ENCODE peak calls at places on chromosomes 1 and 21, in eight cellular contexts. R is H1, E is A549, I is HepG2, G is HCT116, K is K562, O is IMR-90, D is SK-N-SH. U is an unnamed sample.

GRCh38 chr1:21262282-21263051 is 27.8 kb downstream of the ECE1 start:
- DNase-seq in R (no peak), E (peak), I (peak), G (no peak), K (peak), O (peak), D (peak), U (no peak)

GRCh38 chr1:180194546-180195207 is 35.4 kb upstream of the LHX4 start:
- DNase-seq in R (no peak), E (no peak), I (no peak), G (no peak), K (peak), O (no peak), D (no peak), U (no peak)

GRCh38 chr1:108072294-108072693 is 107.3 kb upstream of the VAV3 start:
- DNase-seq in R (no peak), E (no peak), I (no peak), G (no peak), K (no peak), O (no peak), D (no peak), U (no peak)

GRCh38 chr1:24502168-24503002 is at the start of gene RCAN3:
- DNase-seq in R (peak), E (peak), I (peak), G (peak), K (peak), O (peak), D (peak), U (no peak)

GRCh38 chr1:179840107-179840506 is 37.5 kb downstream of the TOR1AIP2 start:
- DNase-seq in R (no peak), E (no peak), I (no peak), G (no peak), K (no peak), O (no peak), D (no peak), U (no peak)

GRCh38 chr21:36125513-36126121 is 9.3 kb upstream of the CBR3 start:
- DNase-seq in R (peak), E (peak), I (peak), G (no peak), K (peak), O (peak), D (peak), U (no peak)

GRCh38 chr21:25094695-25095094 is 512.6 kb downstream of the MRPL39 start:
- DNase-seq in R (no peak), E (no peak), I (no peak), G (no peak), K (no peak), O (no peak), D (peak), U (no peak)

GRCh38 chr1:8814870-8815269 is 2.6 kb downstream of the RERE start:
- DNase-seq in R (no peak), E (no peak), I (no peak), G (no peak), K (peak), O (no peak), D (peak), U (no peak)

GRCh38 chr1:215146252-215146975 is 63.9 kb downstream of the KCNK2 start:
- DNase-seq in R (no peak), E (peak), I (peak), G (peak), K (no peak), O (peak), D (peak), U (no peak)

GRCh38 chr1:95340056-95340455 is 106.0 kb downstream of the RWDD3 start:
- DNase-seq in R (no peak), E (no peak), I (no peak), G (no peak), K (no peak), O (no peak), D (no peak), U (no peak)

GRCh38 chr1:20932437-20932977 is 145.4 kb upstream of the HP1BP3 start:
- DNase-seq in R (no peak), E (no peak), I (no peak), G (no peak), K (no peak), O (no peak), D (no peak), U (peak)

GRCh38 chr1:97243973-97244560 is 522.5 kb downstream of the PTBP2 start:
- DNase-seq in R (no peak), E (peak), I (no peak), G (peak), K (no peak), O (peak), D (peak), U (no peak)

GRCh38 chr1:214281030-214281901 is at the start of gene SMYD2:
- DNase-seq in R (peak), E (peak), I (peak), G (peak), K (peak), O (peak), D (peak), U (no peak)

GRCh38 chr21:35159881-35160280 is 110.8 kb upstream of the RUNX1 start:
- DNase-seq in R (no peak), E (peak), I (no peak), G (no peak), K (no peak), O (peak), D (no peak), U (no peak)

GRCh38 chr1:230877139-230877923 is 9.0 kb upstream of the C1orf198 start:
- DNase-seq in R (no peak), E (no peak), I (no peak), G (no peak), K (no peak), O (peak), D (no peak), U (no peak)

GRCh38 chr1:24386931-24387330 is 26.7 kb downstream of the STPG1 start:
- DNase-seq in R (no peak), E (no peak), I (no peak), G (no peak), K (no peak), O (no peak), D (no peak), U (no peak)

GRCh38 chr1:95532335-95532734 is 298.3 kb downstream of the RWDD3 start:
- DNase-seq in R (no peak), E (peak), I (no peak), G (no peak), K (no peak), O (no peak), D (no peak), U (no peak)

GRCh38 chr1:41435570-41436178 is 48.8 kb downstream of the EDN2 start:
- DNase-seq in R (peak), E (no peak), I (no peak), G (no peak), K (no peak), O (no peak), D (peak), U (no peak)

GRCh38 chr1:31586376-31587327 is 10.3 kb downstream of the TINAGL1 start:
- DNase-seq in R (peak), E (no peak), I (no peak), G (no peak), K (no peak), O (no peak), D (no peak), U (no peak)

GRCh38 chr1:183711691-183712401 is 58.7 kb upstream of the APOBEC4 start:
- DNase-seq in R (no peak), E (no peak), I (no peak), G (no peak), K (no peak), O (peak), D (peak), U (no peak)

GRCh38 chr1:208433086-208433485 is 188.9 kb upstream of the PLXNA2 start:
- DNase-seq in R (no peak), E (no peak), I (no peak), G (no peak), K (no peak), O (no peak), D (no peak), U (no peak)

GRCh38 chr1:208432346-208432745 is 188.2 kb upstream of the PLXNA2 start:
- DNase-seq in R (no peak), E (no peak), I (no peak), G (no peak), K (no peak), O (no peak), D (no peak), U (no peak)

GRCh38 chr1:208434008-208434407 is 189.8 kb upstream of the PLXNA2 start:
- DNase-seq in R (no peak), E (no peak), I (no peak), G (no peak), K (no peak), O (no peak), D (no peak), U (no peak)

GRCh38 chr1:208438262-208438661 is 194.1 kb upstream of the PLXNA2 start:
- DNase-seq in R (no peak), E (no peak), I (no peak), G (no peak), K (no peak), O (no peak), D (no peak), U (no peak)

DNA sequence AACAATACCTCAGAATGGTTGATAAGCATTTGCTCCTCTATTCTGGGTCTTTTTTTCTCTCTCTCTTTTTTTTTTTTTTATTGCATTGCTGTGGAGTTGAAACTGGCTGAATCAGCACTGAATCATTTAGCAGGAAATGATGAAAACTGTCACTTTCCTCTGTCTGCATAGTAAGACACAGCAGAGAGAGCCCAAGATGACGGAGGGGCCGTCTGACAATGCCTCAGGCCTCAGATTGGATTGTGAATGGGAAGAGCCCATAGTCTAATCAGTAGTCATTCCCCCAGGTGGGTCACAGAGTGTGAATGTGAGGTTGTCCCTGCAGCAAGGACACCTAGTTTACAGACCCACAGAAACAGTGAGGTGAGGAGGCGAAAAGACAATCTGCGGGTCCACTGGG is 193.2 kb upstream of the PLXNA2 start:
- DNase-seq in R (no peak), E (no peak), I (no peak), G (no peak), K (no peak), O (peak), D (no peak), U (no peak)
- TF ChIP-seq RAD21 in R (no peak), E (no peak), I (no peak), G (no peak), K (no peak), O (no peak), D (no peak), U (no peak)

GRCh38 chr1:105874621-105875020 is 1181.9 kb upstream of the PRMT6 start:
- DNase-seq in R (no peak), E (no peak), I (no peak), G (no peak), K (no peak), O (no peak), D (no peak), U (no peak)
- TF ChIP-seq RAD21 in R (no peak), E (no peak), I (no peak), G (no peak), K (no peak), O (no peak), D (no peak), U (no peak)

GRCh38 chr1:1918901-1919303 is at the start of gene TMEM52:
- DNase-seq in R (no peak), E (no peak), I (no peak), G (no peak), K (peak), O (no peak), D (peak), U (no peak)

GRCh38 chr1:1921459-1921862 is 2.4 kb upstream of the TMEM52 start:
- DNase-seq in R (no peak), E (no peak), I (no peak), G (no peak), K (no peak), O (no peak), D (no peak), U (no peak)

GRCh38 chr1:1919304-1920056 is 401 bp upstream of the TMEM52 start:
- DNase-seq in R (peak), E (peak), I (peak), G (peak), K (peak), O (peak), D (peak), U (peak)

GRCh38 chr1:1920608-1921458 is 1.8 kb upstream of the TMEM52 start:
- DNase-seq in R (no peak), E (no peak), I (peak), G (no peak), K (no peak), O (no peak), D (peak), U (no peak)

DNA sequence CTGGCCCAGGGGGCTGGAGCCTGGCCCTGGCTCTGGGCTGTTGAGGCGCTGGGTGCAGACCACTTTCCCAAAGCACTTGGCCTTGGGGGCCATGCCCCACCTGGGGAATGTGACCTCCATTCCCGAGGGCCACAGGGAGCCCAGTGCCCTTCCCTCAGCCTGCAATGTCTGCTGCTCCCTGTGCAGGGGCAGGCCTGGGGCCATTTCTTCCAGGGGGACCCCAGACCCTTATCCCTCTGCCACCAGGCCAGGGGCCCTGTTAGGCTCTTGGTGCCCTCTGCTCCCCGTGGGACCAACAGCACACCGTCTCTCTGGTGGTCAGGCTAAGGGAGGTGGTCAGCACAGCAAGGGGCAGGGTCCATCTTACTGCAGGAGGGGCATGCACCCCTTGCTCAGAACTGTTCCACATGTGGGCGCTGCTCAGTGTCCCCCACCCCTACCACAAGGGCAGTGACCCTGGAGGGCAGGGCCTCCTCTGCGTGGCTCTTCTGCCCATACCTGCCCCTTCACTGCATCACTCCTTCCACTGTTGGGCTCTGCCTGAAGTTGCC is 1.1 kb upstream of the TMEM52 start:
- DNase-seq in R (no peak), E (no peak), I (no peak), G (no peak), K (no peak), O (no peak), D (no peak), U (no peak)
- TF ChIP-seq RAD21 in R (no peak), E (no peak), I (no peak), G (no peak), K (no peak), O (no peak), D (no peak), U (no peak)

GRCh38 chr1:12052008-12052573 is 11.0 kb upstream of the TNFRSF8 start:
- DNase-seq in R (no peak), E (peak), I (no peak), G (peak), K (peak), O (peak), D (no peak), U (peak)
- TF ChIP-seq RAD21 in R (no peak), E (no peak), I (no peak), G (no peak), K (no peak), O (no peak), D (no peak), U (peak)

DNA sequence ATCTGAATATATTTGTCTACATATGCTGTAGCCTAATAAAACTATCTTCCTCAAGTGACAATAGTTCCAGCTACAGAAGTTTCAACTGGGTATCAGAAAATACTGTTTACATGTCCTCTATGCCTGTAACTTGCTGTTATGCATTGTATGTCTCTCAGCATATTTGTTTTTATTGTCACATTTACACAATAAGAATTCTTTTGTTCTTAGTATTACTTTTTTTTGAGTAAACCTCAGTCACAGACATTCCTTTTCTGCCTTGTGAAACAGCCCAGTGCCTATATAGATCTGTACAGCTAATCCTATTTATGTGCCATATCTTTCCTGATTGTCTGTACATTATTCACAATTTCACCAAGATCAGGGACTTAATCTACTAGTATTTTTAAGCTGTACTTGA is 565.2 kb downstream of the NEGR1 start:
- DNase-seq in R (no peak), E (no peak), I (no peak), G (no peak), K (no peak), O (no peak), D (no peak), U (no peak)
- TF ChIP-seq RAD21 in R (no peak), E (no peak), I (no peak), G (no peak), K (no peak), O (no peak), D (no peak), U (no peak)

GRCh38 chr1:25815208-25816111 is 4.3 kb upstream of the MTFR1L start:
- DNase-seq in R (no peak), E (no peak), I (no peak), G (no peak), K (no peak), O (no peak), D (no peak), U (no peak)

GRCh38 chr1:25817840-25818501 is 1.8 kb upstream of the MTFR1L start:
- DNase-seq in R (no peak), E (no peak), I (peak), G (no peak), K (peak), O (no peak), D (peak), U (no peak)

GRCh38 chr1:25814688-25815087 is 5.1 kb upstream of the MTFR1L start:
- DNase-seq in R (no peak), E (no peak), I (no peak), G (no peak), K (no peak), O (no peak), D (no peak), U (no peak)

GRCh38 chr1:25813734-25814471 is 5.9 kb upstream of the MTFR1L start:
- DNase-seq in R (no peak), E (no peak), I (no peak), G (no peak), K (no peak), O (no peak), D (no peak), U (no peak)

DNA sequence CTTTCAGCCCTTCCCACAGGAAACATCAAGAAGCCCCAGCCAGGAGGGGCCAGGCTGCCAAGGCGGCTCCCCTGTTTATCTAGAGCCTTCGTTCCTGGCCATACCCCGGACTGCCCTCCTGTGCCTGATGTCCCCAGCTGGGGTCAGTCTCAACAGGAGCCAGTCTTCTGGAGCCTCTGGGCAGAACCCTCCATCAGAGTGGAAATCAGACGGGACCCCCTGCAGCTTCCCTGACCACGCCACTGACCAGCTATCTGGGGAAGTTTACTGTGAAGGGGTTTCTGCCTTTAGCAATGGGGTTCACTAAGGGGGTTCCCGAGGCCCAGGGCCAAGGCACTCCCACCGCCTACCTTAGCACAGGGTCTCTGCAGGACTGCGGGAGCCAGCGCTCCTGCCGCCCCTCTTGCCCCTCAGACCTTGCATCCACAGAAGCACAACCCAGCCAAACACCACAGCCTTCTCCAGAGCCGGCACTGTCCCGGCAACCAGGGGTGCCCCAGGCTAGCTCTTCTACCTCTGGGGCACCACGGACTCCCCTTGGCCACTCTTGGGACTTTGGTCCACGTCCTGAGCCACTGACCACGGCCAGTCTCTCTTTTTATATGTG is 3.5 kb upstream of the MTFR1L start:
- DNase-seq in R (no peak), E (no peak), I (no peak), G (no peak), K (no peak), O (no peak), D (no peak), U (no peak)
- TF ChIP-seq RAD21 in R (no peak), E (no peak), I (no peak), G (no peak), K (no peak), O (no peak), D (no peak), U (no peak)

DNA sequence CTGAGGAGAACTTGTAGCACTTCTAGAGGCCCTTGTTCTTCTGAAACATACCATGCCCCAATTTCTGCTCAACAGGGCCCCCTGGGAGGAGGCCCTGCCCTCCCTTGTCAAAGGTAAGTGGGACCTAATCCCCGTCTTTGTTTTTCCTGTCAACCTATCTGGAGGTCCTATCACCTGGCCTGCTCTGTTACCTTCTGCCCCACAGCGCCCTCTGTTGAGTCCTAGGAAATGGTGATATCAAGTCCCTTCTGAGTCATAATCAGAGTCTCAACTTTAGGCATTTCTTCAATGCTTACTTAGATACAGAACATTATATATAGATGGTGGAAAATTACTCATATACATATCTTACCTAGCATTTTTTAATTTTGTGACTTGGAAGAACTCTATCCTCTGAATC is 28.2 kb upstream of the FCRL4 start:
- DNase-seq in R (peak), E (peak), I (peak), G (peak), K (peak), O (no peak), D (no peak), U (peak)
- TF ChIP-seq RAD21 in R (peak), E (no peak), I (no peak), G (peak), K (peak), O (no peak), D (no peak), U (peak)

DNA sequence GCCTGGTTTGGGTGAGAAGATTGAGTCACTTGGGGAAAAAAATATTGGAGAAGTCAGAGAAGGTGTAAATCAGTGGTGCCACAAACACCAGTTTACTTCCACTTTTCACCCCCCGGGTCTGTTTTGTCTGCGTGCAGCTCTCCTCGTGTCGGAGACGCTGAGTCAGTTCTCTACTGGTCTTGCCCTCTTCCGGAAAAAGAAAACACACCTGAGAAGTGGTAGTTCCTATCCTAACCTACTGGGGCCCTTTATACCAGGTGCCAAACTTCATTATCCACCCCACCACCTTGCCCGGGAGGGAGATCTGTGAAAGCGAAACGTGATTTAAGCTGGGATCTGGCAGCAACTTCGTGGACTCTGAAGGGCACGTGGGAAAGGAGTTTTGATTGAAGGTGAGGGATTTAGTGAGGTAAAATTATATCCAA is 855 bp upstream of the IVNS1ABP start:
- DNase-seq in R (no peak), E (peak), I (no peak), G (peak), K (peak), O (no peak), D (peak), U (peak)
- TF ChIP-seq RAD21 in R (peak), E (no peak), I (no peak), G (no peak), K (no peak), O (no peak), D (no peak), U (no peak)

U was measured in GM12878.